ENCODE peak calls at places on chromosomes 6 and 20, in four cellular contexts. X is T-helper 2 cell, W is fibroblast of mammary gland, T is HuH-7.5. E is an unnamed sample.

GRCh38 chr6:4660377-4661321 is 115.6 kb upstream of the CDYL start:
- DNase-seq in X (no peak), W (no peak), T (no peak), E (no peak)

GRCh38 chr6:10510592-10511367 is 10.4 kb upstream of the GCNT2 start:
- DNase-seq in X (peak; percentile 6), W (peak; percentile 8), T (peak; percentile 40), E (peak; percentile 54)

GRCh38 chr6:30915591-30915946 is 1.5 kb downstream of the VARS2 start:
- DNase-seq in X (no peak), W (peak; percentile 79), T (peak; percentile 72), E (peak; percentile 79)

GRCh38 chr6:87697581-87698552 is 4.2 kb downstream of the AKIRIN2 start:
- DNase-seq in X (no peak), W (peak; percentile 91), T (no peak), E (no peak)

GRCh38 chr20:21503345-21503744 is 10.5 kb downstream of the NKX2-2 start:
- DNase-seq in X (no peak), W (peak; percentile 40), T (no peak), E (no peak)

GRCh38 chr6:31597006-31597405 is 4.2 kb upstream of the NCR3 start:
- DNase-seq in X (peak; percentile 64), W (peak; percentile 38), T (no peak), E (no peak)

GRCh38 chr6:21559238-21559637 is 34.3 kb upstream of the SOX4 start:
- DNase-seq in X (no peak), W (no peak), T (no peak), E (no peak)

GRCh38 chr20:62715201-62715600 is 6.6 kb downstream of the NTSR1 start:
- DNase-seq in X (no peak), W (no peak), T (no peak), E (no peak)

GRCh38 chr6:99246602-99247001 is 102.9 kb downstream of the FAXC start:
- DNase-seq in X (no peak), W (no peak), T (no peak), E (no peak)

GRCh38 chr20:14723614-14724013 is 386.2 kb upstream of the FLRT3 start:
- DNase-seq in X (no peak), W (no peak), T (no peak), E (no peak)

GRCh38 chr6:36028088-36028886 is 679 bp downstream of the MAPK14 start:
- DNase-seq in X (peak; percentile 16), W (peak; percentile 12), T (no peak), E (peak; percentile 45)

GRCh38 chr20:2300420-2300819 is 4.6 kb downstream of the TGM3 start:
- DNase-seq in X (no peak), W (no peak), T (peak; percentile 36), E (peak; percentile 9)

GRCh38 chr6:33926451-33926850 is 122.6 kb upstream of the MLN start:
- DNase-seq in X (no peak), W (peak; percentile 18), T (no peak), E (peak; percentile 69)

GRCh38 chr6:609905-610304 is 47.0 kb downstream of the HUS1B start:
- DNase-seq in X (no peak), W (no peak), T (no peak), E (no peak)

GRCh38 chr6:34546551-34547321 is 9.4 kb downstream of the SPDEF start:
- DNase-seq in X (no peak), W (no peak), T (no peak), E (no peak)

GRCh38 chr6:70310063-70310694 is 7.3 kb upstream of the COL9A1 start:
- DNase-seq in X (no peak), W (peak; percentile 61), T (no peak), E (no peak)

GRCh38 chr6:19697744-19698290 is 139.4 kb upstream of the ID4 start:
- DNase-seq in X (no peak), W (peak; percentile 85), T (no peak), E (no peak)

GRCh38 chr6:37579444-37580067 is 79.9 kb upstream of the CCDC167 start:
- DNase-seq in X (no peak), W (no peak), T (no peak), E (no peak)

GRCh38 chr6:3380344-3381232 is 76.3 kb downstream of the SLC22A23 start:
- DNase-seq in X (no peak), W (no peak), T (peak; percentile 30), E (peak; percentile 58)

GRCh38 chr20:64104667-64105451 is 2.5 kb downstream of the NPBWR2 start:
- DNase-seq in X (no peak), W (no peak), T (no peak), E (no peak)

GRCh38 chr6:89679215-89680120 is 40.9 kb upstream of the LYRM2 start:
- DNase-seq in X (no peak), W (no peak), T (no peak), E (no peak)

GRCh38 chr6:131948692-131949614 is 2.2 kb downstream of the CCN2 start:
- DNase-seq in X (no peak), W (peak; percentile 75), T (no peak), E (peak; percentile 12)

GRCh38 chr6:5998236-5998635 is 8.5 kb downstream of the NRN1 start:
- DNase-seq in X (no peak), W (peak; percentile 34), T (no peak), E (no peak)

GRCh38 chr20:37294262-37294981 is 5.0 kb downstream of the MANBAL start:
- DNase-seq in X (no peak), W (peak; percentile 76), T (no peak), E (no peak)

GRCh38 chr20:53786445-53787267 is 193.0 kb upstream of the ZNF217 start:
- DNase-seq in X (no peak), W (no peak), T (no peak), E (peak; percentile 65)

GRCh38 chr20:35698298-35699126 is 640 bp downstream of the NFS1 start:
- DNase-seq in X (no peak), W (no peak), T (peak; percentile 58), E (no peak)

GRCh38 chr6:44084231-44085014 is 42.8 kb downstream of the MRPL14 start:
- DNase-seq in X (no peak), W (peak; percentile 41), T (no peak), E (no peak)

GRCh38 chr6:168032383-168032760 is 34.9 kb downstream of the KIF25 start:
- DNase-seq in X (no peak), W (peak; percentile 86), T (no peak), E (no peak)

GRCh38 chr6:54252916-54253315 is 55.3 kb upstream of the TINAG start:
- DNase-seq in X (no peak), W (no peak), T (no peak), E (no peak)

GRCh38 chr6:29757701-29758293 is 34.6 kb downstream of the HLA-F start:
- DNase-seq in X (no peak), W (no peak), T (no peak), E (no peak)

GRCh38 chr6:87244380-87244779 is 78.0 kb upstream of the SMIM8 start:
- DNase-seq in X (no peak), W (no peak), T (no peak), E (no peak)

GRCh38 chr20:825710-826421 is 7.6 kb upstream of the FAM110A start:
- DNase-seq in X (no peak), W (peak; percentile 57), T (no peak), E (no peak)

GRCh38 chr6:107616776-107617175 is 126.9 kb downstream of the SOBP start:
- DNase-seq in X (no peak), W (no peak), T (no peak), E (no peak)